ENCODE peak calls at places on chromosomes 2 and 18, in seven cellular contexts. Z is foreskin melanocyte; I is heart left ventricle; G is stimulated activated CD8-positive, alpha-beta memory T cell treated with anti-CD3 and anti-CD28 coated beads, Interleukin-7, amount 100 ng/mL, for 1 hour; F is naive B cell; A is occipital lobe; Q is NCI-H510A treated with DMSO at 0.1 percent for 48 hours. J is an unnamed sample.

GRCh38 chr2:220104871-220105351 is 477.5 kb downstream of the SLC4A3 start:
- DNase-seq in Z (peak; percentile 13), I (peak; percentile 21), G (no peak), F (no peak), A (no peak), Q (no peak), J (no peak)

GRCh38 chr2:102439065-102439695 is 16.2 kb downstream of the IL18RAP start:
- DNase-seq in Z (no peak), I (no peak), G (no peak), F (no peak), A (no peak), Q (no peak), J (no peak)

GRCh38 chr18:36284671-36285295 is 12.7 kb upstream of the FHOD3 start:
- DNase-seq in Z (peak; percentile 59), I (no peak), G (no peak), F (peak; percentile 47), A (no peak), Q (peak; percentile 97), J (peak; percentile 33)

GRCh38 chr2:54106631-54107454 is 8.6 kb upstream of the ACYP2 start:
- DNase-seq in Z (peak; percentile 50), I (no peak), G (no peak), F (peak; percentile 51), A (peak; percentile 12), Q (peak; percentile 35), J (peak; percentile 75)

GRCh38 chr2:101500860-101501259 is 25.9 kb upstream of the RFX8 start:
- DNase-seq in Z (no peak), I (no peak), G (no peak), F (no peak), A (no peak), Q (no peak), J (no peak)

GRCh38 chr2:11742317-11742701 is 4.1 kb upstream of the LPIN1 start:
- DNase-seq in Z (no peak), I (no peak), G (no peak), F (no peak), A (no peak), Q (no peak), J (no peak)

GRCh38 chr18:53944721-53945120 is 279.7 kb downstream of the MBD2 start:
- DNase-seq in Z (no peak), I (no peak), G (no peak), F (no peak), A (no peak), Q (no peak), J (no peak)

GRCh38 chr2:231118122-231118942 is 6.5 kb downstream of the HTR2B start:
- DNase-seq in Z (no peak), I (no peak), G (no peak), F (no peak), A (no peak), Q (peak; percentile 91), J (no peak)

GRCh38 chr2:15548974-15549373 is 12.2 kb downstream of the NBAS start:
- DNase-seq in Z (no peak), I (no peak), G (no peak), F (no peak), A (no peak), Q (no peak), J (no peak)

GRCh38 chr2:46749042-46749461 is 166.6 kb downstream of the MCFD2 start:
- DNase-seq in Z (peak; percentile 5), I (no peak), G (no peak), F (no peak), A (no peak), Q (peak; percentile 36), J (no peak)

GRCh38 chr2:217680376-217680775 is 322.4 kb downstream of the TNS1 start:
- DNase-seq in Z (no peak), I (no peak), G (no peak), F (no peak), A (no peak), Q (no peak), J (no peak)

GRCh38 chr18:45749918-45750689 is 26.1 kb downstream of the SLC14A1 start:
- DNase-seq in Z (no peak), I (no peak), G (no peak), F (no peak), A (no peak), Q (no peak), J (no peak)

GRCh38 chr2:216701544-216701943 is 6.2 kb upstream of the IGFBP5 start:
- DNase-seq in Z (no peak), I (no peak), G (no peak), F (no peak), A (no peak), Q (no peak), J (no peak)

GRCh38 chr2:113067681-113068080 is at the start of gene IL1F10:
- DNase-seq in Z (no peak), I (no peak), G (no peak), F (no peak), A (no peak), Q (no peak), J (no peak)

GRCh38 chr2:202376460-202377307 is 557 bp downstream of the BMPR2 start:
- DNase-seq in Z (peak; percentile 48), I (peak; percentile 58), G (no peak), F (peak; percentile 53), A (peak; percentile 72), Q (peak; percentile 83), J (peak; percentile 26)

GRCh38 chr2:74424139-74424992 is 2.8 kb downstream of the WDR54 start:
- DNase-seq in Z (no peak), I (no peak), G (no peak), F (no peak), A (no peak), Q (no peak), J (no peak)

GRCh38 chr2:8586397-8587051 is 95.3 kb upstream of the ID2 start:
- DNase-seq in Z (no peak), I (no peak), G (no peak), F (no peak), A (no peak), Q (no peak), J (no peak)

GRCh38 chr2:73074110-73075069 is 2.9 kb upstream of the SFXN5 start:
- DNase-seq in Z (no peak), I (no peak), G (no peak), F (no peak), A (no peak), Q (no peak), J (no peak)

GRCh38 chr2:29113891-29114321 is 1.3 kb upstream of the CLIP4 start:
- DNase-seq in Z (peak; percentile 23), I (peak; percentile 50), G (no peak), F (no peak), A (no peak), Q (peak; percentile 82), J (no peak)